ENCODE peak calls at places on chromosomes 1 and 21, in six cellular contexts. R is bronchial epithelial cell, Q is thyroid gland, C is psoas muscle, G is hepatocyte, D is body of pancreas. V is an unnamed sample.

GRCh38 chr1:51237714-51238403 is 1.8 kb downstream of the RNF11 start:
- DNase-seq in Q (peak; percentile 42), C (no peak), R (peak; percentile 84), D (peak; percentile 32), G (peak; percentile 30), V (no peak)

GRCh38 chr1:217554849-217555248 is 76.0 kb downstream of the GPATCH2 start:
- DNase-seq in R (peak; percentile 14), G (no peak), D (no peak), Q (no peak), C (no peak), V (no peak)

GRCh38 chr1:234597894-234598293 is 12.1 kb downstream of the IRF2BP2 start:
- DNase-seq in D (peak; percentile 73), C (no peak), Q (peak; percentile 43), R (no peak), G (peak; percentile 52), V (no peak)

GRCh38 chr21:15445327-15445726 is 284.5 kb upstream of the USP25 start:
- DNase-seq in C (no peak), R (no peak), D (no peak), G (no peak), Q (no peak), V (no peak)

GRCh38 chr1:145846191-145846590 is 761 bp downstream of the NUDT17 start:
- DNase-seq in D (peak; percentile 32), R (no peak), Q (no peak), C (no peak), G (peak; percentile 61), V (no peak)

GRCh38 chr1:242318140-242318539 is 206.4 kb downstream of the PLD5 start:
- DNase-seq in C (no peak), G (no peak), R (no peak), D (peak; percentile 5), Q (no peak), V (no peak)

GRCh38 chr1:167196185-167196584 is 24.5 kb upstream of the POU2F1 start:
- DNase-seq in C (no peak), Q (no peak), R (peak; percentile 16), G (no peak), D (no peak), V (no peak)

GRCh38 chr1:9652379-9653194 is 1.1 kb downstream of the PIK3CD start:
- DNase-seq in Q (no peak), C (peak; percentile 62), D (no peak), G (no peak), R (no peak), V (no peak)

GRCh38 chr21:30209571-30209970 is 6.3 kb downstream of the CLDN8 start:
- DNase-seq in G (no peak), D (no peak), R (no peak), C (no peak), Q (peak; percentile 23), V (no peak)

GRCh38 chr1:244089561-244089960 is 38.5 kb downstream of the ZBTB18 start:
- DNase-seq in C (no peak), Q (no peak), R (no peak), G (peak; percentile 38), D (no peak), V (no peak)

GRCh38 chr21:42474982-42475381 is 21.0 kb downstream of the RSPH1 start:
- DNase-seq in Q (no peak), C (no peak), G (no peak), D (no peak), R (peak; percentile 61), V (no peak)

GRCh38 chr1:6241887-6242740 is 1.9 kb upstream of the HES3 start:
- DNase-seq in D (no peak), G (peak; percentile 40), R (no peak), Q (no peak), C (peak; percentile 47), V (no peak)

GRCh38 chr1:43757343-43758053 is 50.2 kb downstream of the ST3GAL3 start:
- DNase-seq in G (no peak), R (peak; percentile 66), C (no peak), D (no peak), Q (no peak), V (no peak)
- TF ChIP-seq CTCF in G (no peak), R (no peak), C (no peak), D (no peak), Q (no peak), V (no peak)

GRCh38 chr1:204494281-204495077 is at the start of gene PIK3C2B:
- DNase-seq in Q (peak; percentile 89), G (peak; percentile 93), R (peak; percentile 62), D (peak; percentile 85), C (peak; percentile 93), V (peak; percentile 83)
- H3K27me3 ChIP-seq in Q (no peaks in the 10 kb centered on the region), G (no peaks in the 10 kb centered on the region), R (no peaks in the 10 kb centered on the region), D (no peaks in the 10 kb centered on the region), C (no peaks in the 10 kb centered on the region), V (no peaks in the 10 kb centered on the region)

GRCh38 chr1:202207292-202207691 is 13.7 kb downstream of the LGR6 start:
- DNase-seq in C (no peak), Q (no peak), R (peak; percentile 32), D (no peak), G (peak; percentile 74), V (no peak)

GRCh38 chr1:202210969-202211368 is 17.4 kb downstream of the LGR6 start:
- DNase-seq in R (no peak), D (no peak), C (no peak), G (no peak), Q (no peak), V (no peak)

GRCh38 chr1:202208458-202208857 is 14.9 kb downstream of the LGR6 start:
- DNase-seq in D (no peak), R (no peak), G (no peak), C (no peak), Q (no peak), V (no peak)

GRCh38 chr1:202212787-202213186 is 19.2 kb downstream of the LGR6 start:
- DNase-seq in C (no peak), D (no peak), Q (no peak), G (no peak), R (no peak), V (no peak)

DNA sequence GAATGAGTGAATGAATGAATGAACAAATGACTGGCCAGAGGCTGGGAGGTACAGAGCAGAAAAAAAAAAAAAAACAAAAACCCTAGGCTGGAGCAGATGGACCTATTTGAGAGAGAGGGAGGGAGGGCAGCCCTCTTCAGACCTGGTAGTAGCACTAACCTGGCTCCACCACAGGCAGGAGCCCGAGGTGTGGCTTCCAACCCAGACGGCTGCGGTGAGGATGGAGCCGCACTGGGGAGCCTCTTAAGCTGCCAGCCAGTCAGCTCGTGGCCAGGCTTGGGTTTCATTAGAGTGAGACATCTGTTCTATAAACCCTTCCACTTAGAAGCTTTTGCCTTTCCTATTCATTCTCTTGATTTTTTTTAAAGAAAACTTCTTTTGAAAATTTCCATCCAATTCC is 16.8 kb downstream of the LGR6 start:
- DNase-seq in G (peak; percentile 77), R (peak; percentile 48), Q (peak; percentile 41), C (no peak), D (no peak), V (no peak)
- TF ChIP-seq CTCF in G (peak; percentile 32), R (peak; percentile 56), Q (peak; percentile 19), C (no peak), D (no peak), V (no peak)

GRCh38 chr1:92480813-92481597 is 5.7 kb downstream of the GFI1 start:
- DNase-seq in R (no peak), C (no peak), Q (peak; percentile 45), G (peak; percentile 17), D (no peak), V (no peak)
- H3K27me3 ChIP-seq in R (peaks cover 64% of the 10 kb centered on the region), C (peaks cover 49% of the 10 kb centered on the region), Q (peaks cover 25% of the 10 kb centered on the region), G (peaks cover 100% of the 10 kb centered on the region), D (no peaks in the 10 kb centered on the region), V (peaks cover 2% of the 10 kb centered on the region)

GRCh38 chr1:2429780-2430591 is 17.6 kb upstream of the PEX10 start:
- DNase-seq in G (no peak), Q (no peak), D (no peak), R (peak; percentile 48), C (no peak), V (no peak)
- TF ChIP-seq CTCF in G (no peak), Q (no peak), D (no peak), R (peak; percentile 90), C (no peak), V (no peak)

V was measured in lung.